ENCODE peak calls at places on chromosomes 5 and 9, in six cellular contexts. One of them, this sample, is unnamed.

GRCh38 chr5:56003633-56004032 is 8.9 kb upstream of the IL6ST start:
- DNase-seq in hepatocyte: no peak
- DNase-seq in GM23248: peak
- DNase-seq in GM23338: no peak
- DNase-seq in SK-N-SH: no peak
- DNase-seq in neural progenitor cell: no peak
- DNase-seq in this sample: no peak

GRCh38 chr5:96978812-96979449 is 43.1 kb downstream of the LNPEP start:
- DNase-seq in neural progenitor cell: peak
- DNase-seq in GM23248: no peak
- DNase-seq in hepatocyte: peak
- DNase-seq in SK-N-SH: no peak
- DNase-seq in GM23338: no peak
- DNase-seq in this sample: no peak

GRCh38 chr5:96896285-96896711 is 20.0 kb downstream of the ERAP2 start:
- DNase-seq in SK-N-SH: no peak
- DNase-seq in hepatocyte: no peak
- DNase-seq in GM23338: no peak
- DNase-seq in neural progenitor cell: no peak
- DNase-seq in GM23248: no peak
- DNase-seq in this sample: peak

GRCh38 chr5:10668697-10669096 is 92.3 kb downstream of the DAP start:
- DNase-seq in hepatocyte: no peak
- DNase-seq in GM23338: no peak
- DNase-seq in SK-N-SH: no peak
- DNase-seq in neural progenitor cell: no peak
- DNase-seq in GM23248: peak
- DNase-seq in this sample: no peak

GRCh38 chr5:150525781-150526180 is 17.9 kb downstream of the NDST1 start:
- DNase-seq in neural progenitor cell: no peak
- DNase-seq in GM23248: no peak
- DNase-seq in SK-N-SH: no peak
- DNase-seq in GM23338: peak
- DNase-seq in hepatocyte: no peak
- DNase-seq in this sample: no peak

GRCh38 chr5:97471951-97472350 is 288.9 kb upstream of the RIOK2 start:
- DNase-seq in hepatocyte: no peak
- DNase-seq in neural progenitor cell: no peak
- DNase-seq in GM23248: no peak
- DNase-seq in SK-N-SH: no peak
- DNase-seq in GM23338: no peak
- DNase-seq in this sample: no peak

GRCh38 chr5:159209438-159210305 is at the start of gene RNF145:
- DNase-seq in GM23248: peak
- DNase-seq in neural progenitor cell: peak
- DNase-seq in GM23338: peak
- DNase-seq in hepatocyte: peak
- DNase-seq in SK-N-SH: peak
- DNase-seq in this sample: peak

GRCh38 chr5:15791274-15791673 is 291.3 kb downstream of the FBXL7 start:
- DNase-seq in GM23248: peak
- DNase-seq in hepatocyte: no peak
- DNase-seq in neural progenitor cell: no peak
- DNase-seq in GM23338: no peak
- DNase-seq in SK-N-SH: peak
- DNase-seq in this sample: no peak

GRCh38 chr9:106757539-106757938 is 105.4 kb upstream of the ZNF462 start:
- DNase-seq in hepatocyte: no peak
- DNase-seq in GM23248: no peak
- DNase-seq in GM23338: no peak
- DNase-seq in SK-N-SH: peak
- DNase-seq in neural progenitor cell: no peak
- DNase-seq in this sample: peak

GRCh38 chr9:19922476-19923118 is 133.8 kb upstream of the SLC24A2 start:
- DNase-seq in SK-N-SH: peak
- DNase-seq in GM23248: peak
- DNase-seq in GM23338: peak
- DNase-seq in neural progenitor cell: peak
- DNase-seq in hepatocyte: peak
- DNase-seq in this sample: no peak

GRCh38 chr9:98081477-98082219 is 25.1 kb downstream of the NANS start:
- DNase-seq in SK-N-SH: no peak
- DNase-seq in hepatocyte: peak
- DNase-seq in GM23338: no peak
- DNase-seq in GM23248: peak
- DNase-seq in neural progenitor cell: no peak
- DNase-seq in this sample: no peak

GRCh38 chr9:16868706-16869105 is 1.8 kb downstream of the BNC2 start:
- DNase-seq in hepatocyte: no peak
- DNase-seq in GM23338: no peak
- DNase-seq in neural progenitor cell: no peak
- DNase-seq in GM23248: peak
- DNase-seq in SK-N-SH: no peak
- DNase-seq in this sample: no peak

GRCh38 chr9:4750021-4750673 is 9.1 kb upstream of the AK3 start:
- DNase-seq in GM23338: peak
- DNase-seq in neural progenitor cell: peak
- DNase-seq in GM23248: peak
- DNase-seq in SK-N-SH: no peak
- DNase-seq in hepatocyte: peak
- DNase-seq in this sample: peak

GRCh38 chr5:54841481-54841880 is 143.9 kb downstream of the ESM1 start:
- DNase-seq in SK-N-SH: no peak
- DNase-seq in GM23248: no peak
- DNase-seq in hepatocyte: no peak
- DNase-seq in neural progenitor cell: no peak
- DNase-seq in GM23338: no peak
- DNase-seq in this sample: no peak

GRCh38 chr5:93741136-93741811 is at the start of gene POU5F2:
- DNase-seq in GM23338: peak
- DNase-seq in hepatocyte: no peak
- DNase-seq in GM23248: no peak
- DNase-seq in SK-N-SH: peak
- DNase-seq in neural progenitor cell: no peak
- DNase-seq in this sample: no peak

GRCh38 chr5:82340799-82341198 is 62.6 kb upstream of the RPS23 start:
- DNase-seq in SK-N-SH: no peak
- DNase-seq in GM23338: no peak
- DNase-seq in GM23248: no peak
- DNase-seq in hepatocyte: no peak
- DNase-seq in neural progenitor cell: no peak
- DNase-seq in this sample: no peak

GRCh38 chr5:82339744-82340143 is 61.6 kb upstream of the RPS23 start:
- DNase-seq in GM23338: no peak
- DNase-seq in neural progenitor cell: no peak
- DNase-seq in GM23248: no peak
- DNase-seq in SK-N-SH: no peak
- DNase-seq in hepatocyte: no peak
- DNase-seq in this sample: no peak

GRCh38 chr5:82338731-82339130 is 60.6 kb upstream of the RPS23 start:
- DNase-seq in SK-N-SH: no peak
- DNase-seq in hepatocyte: no peak
- DNase-seq in neural progenitor cell: no peak
- DNase-seq in GM23338: no peak
- DNase-seq in GM23248: no peak
- DNase-seq in this sample: no peak

GRCh38 chr5:82345108-82345507 is 67.0 kb upstream of the RPS23 start:
- DNase-seq in neural progenitor cell: no peak
- DNase-seq in GM23338: no peak
- DNase-seq in SK-N-SH: no peak
- DNase-seq in GM23248: no peak
- DNase-seq in hepatocyte: no peak
- DNase-seq in this sample: no peak

DNA sequence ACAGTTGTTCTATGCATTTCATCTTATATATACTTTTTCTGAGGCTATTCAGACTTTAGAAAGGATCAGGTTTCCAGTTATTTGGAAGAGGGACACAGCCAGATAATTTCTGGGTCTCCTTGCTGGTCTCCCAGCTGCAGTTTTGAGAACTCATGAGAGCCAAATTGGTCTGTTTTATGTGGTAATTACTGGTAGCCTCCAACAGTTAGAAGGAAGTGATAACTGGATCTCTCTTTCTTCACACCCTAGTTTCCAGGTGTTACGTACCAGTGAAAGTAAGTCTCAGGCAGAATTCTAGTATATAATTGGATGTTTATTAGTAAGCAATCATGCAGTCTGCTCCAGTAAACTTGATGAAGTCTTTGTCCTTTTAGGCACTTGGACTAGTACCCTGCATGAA is 63.2 kb upstream of the RPS23 start:
- DNase-seq in GM23338: no peak
- DNase-seq in SK-N-SH: no peak
- DNase-seq in neural progenitor cell: no peak
- DNase-seq in GM23248: no peak
- DNase-seq in hepatocyte: no peak
- DNase-seq in this sample: no peak
- TF ChIP-seq EZH2phosphoT487 in GM23338: no peak
- TF ChIP-seq EZH2phosphoT487 in SK-N-SH: no peak
- TF ChIP-seq EZH2phosphoT487 in neural progenitor cell: no peak
- TF ChIP-seq EZH2phosphoT487 in GM23248: no peak
- TF ChIP-seq EZH2phosphoT487 in hepatocyte: no peak
- TF ChIP-seq EZH2phosphoT487 in this sample: no peak

GRCh38 chr9:120977321-120977720 is 50.7 kb upstream of the TRAF1 start:
- DNase-seq in SK-N-SH: no peak
- DNase-seq in neural progenitor cell: no peak
- DNase-seq in GM23338: no peak
- DNase-seq in GM23248: no peak
- DNase-seq in hepatocyte: no peak
- DNase-seq in this sample: no peak

GRCh38 chr9:120970249-120970648 is 43.7 kb upstream of the TRAF1 start:
- DNase-seq in GM23248: peak
- DNase-seq in GM23338: no peak
- DNase-seq in SK-N-SH: no peak
- DNase-seq in hepatocyte: peak
- DNase-seq in neural progenitor cell: no peak
- DNase-seq in this sample: no peak

GRCh38 chr9:120971938-120972337 is 45.3 kb upstream of the TRAF1 start:
- DNase-seq in GM23248: no peak
- DNase-seq in neural progenitor cell: no peak
- DNase-seq in GM23338: no peak
- DNase-seq in hepatocyte: no peak
- DNase-seq in SK-N-SH: no peak
- DNase-seq in this sample: peak

GRCh38 chr9:120974921-120975320 is 48.3 kb upstream of the TRAF1 start:
- DNase-seq in GM23248: no peak
- DNase-seq in hepatocyte: no peak
- DNase-seq in SK-N-SH: no peak
- DNase-seq in neural progenitor cell: no peak
- DNase-seq in GM23338: no peak
- DNase-seq in this sample: peak

DNA sequence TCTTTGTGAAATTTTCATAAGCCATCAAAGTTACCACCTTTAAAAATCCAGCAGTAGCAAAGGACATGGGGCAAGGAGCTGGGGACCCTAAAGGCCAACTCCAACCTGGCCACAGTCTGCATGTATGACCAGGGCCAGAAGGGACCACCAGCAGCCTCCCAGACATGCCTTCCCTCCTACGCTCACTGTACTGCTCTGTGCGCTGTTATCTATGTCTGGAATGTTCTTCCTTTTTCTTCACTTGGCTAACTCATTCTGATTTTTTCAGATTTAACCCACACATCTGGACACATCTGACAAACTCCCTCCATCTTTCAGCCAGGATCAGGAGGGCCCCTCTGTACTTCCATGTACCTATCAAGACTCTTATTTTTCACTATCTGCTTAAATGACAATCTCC is 47.6 kb upstream of the TRAF1 start:
- DNase-seq in SK-N-SH: no peak
- DNase-seq in GM23248: no peak
- DNase-seq in neural progenitor cell: no peak
- DNase-seq in GM23338: no peak
- DNase-seq in hepatocyte: no peak
- DNase-seq in this sample: no peak
- H3K4me3 ChIP-seq in SK-N-SH: no peak
- H3K4me3 ChIP-seq in GM23248: no peak
- H3K4me3 ChIP-seq in neural progenitor cell: no peak
- H3K4me3 ChIP-seq in GM23338: no peak
- H3K4me3 ChIP-seq in hepatocyte: no peak
- H3K4me3 ChIP-seq in this sample: no peak

GRCh38 chr9:77606526-77606925 is 41.6 kb downstream of the GNA14 start:
- DNase-seq in neural progenitor cell: no peak
- DNase-seq in hepatocyte: no peak
- DNase-seq in SK-N-SH: no peak
- DNase-seq in GM23248: no peak
- DNase-seq in GM23338: peak
- DNase-seq in this sample: no peak

GRCh38 chr9:77601476-77602056 is 46.6 kb downstream of the GNA14 start:
- DNase-seq in neural progenitor cell: no peak
- DNase-seq in GM23248: no peak
- DNase-seq in GM23338: no peak
- DNase-seq in hepatocyte: no peak
- DNase-seq in SK-N-SH: peak
- DNase-seq in this sample: no peak

GRCh38 chr9:77604316-77604715 is 43.8 kb downstream of the GNA14 start:
- DNase-seq in neural progenitor cell: no peak
- DNase-seq in GM23248: no peak
- DNase-seq in GM23338: no peak
- DNase-seq in SK-N-SH: no peak
- DNase-seq in hepatocyte: peak
- DNase-seq in this sample: no peak

GRCh38 chr9:77602852-77603251 is 45.3 kb downstream of the GNA14 start:
- DNase-seq in neural progenitor cell: no peak
- DNase-seq in SK-N-SH: no peak
- DNase-seq in GM23338: no peak
- DNase-seq in GM23248: no peak
- DNase-seq in hepatocyte: no peak
- DNase-seq in this sample: no peak

DNA sequence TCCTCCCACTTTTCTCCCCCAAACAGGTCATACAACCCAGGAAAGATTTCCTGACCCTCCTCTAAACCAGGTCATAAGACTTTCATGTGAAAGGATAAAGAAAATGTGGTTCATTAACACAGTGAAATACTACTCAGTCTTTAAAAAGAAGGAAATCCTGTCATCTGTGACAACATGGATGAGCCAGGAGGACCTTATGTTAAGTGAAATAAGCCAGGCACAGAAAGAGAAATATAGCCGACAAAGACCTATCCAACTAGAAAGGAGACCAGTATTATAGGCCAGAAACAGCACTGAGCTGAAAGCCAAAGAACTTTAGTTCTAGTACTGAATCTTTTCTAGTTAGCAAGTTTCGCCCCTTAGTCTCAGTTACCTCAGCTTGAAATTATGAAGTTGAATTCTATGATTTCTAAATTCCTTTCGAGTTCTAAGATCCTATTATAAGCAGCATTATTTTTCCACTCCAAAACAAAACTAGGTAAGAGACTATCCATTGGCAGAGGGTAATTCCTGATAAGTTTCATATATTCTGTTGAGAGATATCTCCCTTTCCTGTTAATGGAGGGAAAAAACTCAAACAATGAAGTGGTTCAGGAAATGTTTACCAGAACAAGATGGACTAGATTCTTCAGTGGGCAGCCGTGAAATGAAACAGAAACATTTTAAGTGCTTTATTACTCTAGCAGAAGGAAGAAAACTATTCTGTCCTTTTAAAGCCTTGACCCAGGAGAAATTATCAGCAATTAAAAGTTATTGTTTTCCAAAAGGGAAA is 42.5 kb downstream of the GNA14 start:
- DNase-seq in GM23338: no peak
- DNase-seq in neural progenitor cell: no peak
- DNase-seq in GM23248: no peak
- DNase-seq in SK-N-SH: no peak
- DNase-seq in hepatocyte: no peak
- DNase-seq in this sample: no peak
- TF ChIP-seq EZH2phosphoT487 in GM23338: no peak
- TF ChIP-seq EZH2phosphoT487 in neural progenitor cell: no peak
- TF ChIP-seq EZH2phosphoT487 in GM23248: no peak
- TF ChIP-seq EZH2phosphoT487 in SK-N-SH: no peak
- TF ChIP-seq EZH2phosphoT487 in hepatocyte: no peak
- TF ChIP-seq EZH2phosphoT487 in this sample: no peak

GRCh38 chr9:136969774-136970173 is 7.5 kb upstream of the PTGDS start:
- DNase-seq in GM23248: no peak
- DNase-seq in neural progenitor cell: no peak
- DNase-seq in SK-N-SH: no peak
- DNase-seq in GM23338: no peak
- DNase-seq in hepatocyte: no peak
- DNase-seq in this sample: no peak
- H3K4me3 ChIP-seq in GM23248: no peak
- H3K4me3 ChIP-seq in neural progenitor cell: no peak
- H3K4me3 ChIP-seq in SK-N-SH: no peak
- H3K4me3 ChIP-seq in GM23338: no peak
- H3K4me3 ChIP-seq in hepatocyte: no peak
- H3K4me3 ChIP-seq in this sample: no peak

This sample was measured in OCI-LY7.